ENCODE peak calls at places on chromosomes 6 and 20, in seven cellular contexts. A is adrenal gland, F is cardiac muscle cell, V is transverse colon, N is lower lobe of right lung, W is ovary, Z is GM23248. G is an unnamed sample.
A peak's percentile ranks its signal among the peaks of the same experiment; 100 is the strongest.

GRCh38 chr6:137423444-137424168 is 70.6 kb downstream of the OLIG3 start:
- DNase-seq in A (no peak), W (no peak), Z (no peak), V (no peak), F (no peak), N (no peak), G (no peak)

GRCh38 chr6:92044312-92044711 is 1375.0 kb downstream of the EPHA7 start:
- DNase-seq in F (no peak), A (no peak), N (no peak), Z (no peak), W (no peak), V (no peak), G (no peak)

GRCh38 chr6:158611600-158612041 is 32.9 kb downstream of the DYNLT1 start:
- DNase-seq in F (peak; percentile 41), W (no peak), A (no peak), Z (no peak), V (no peak), N (no peak), G (no peak)

GRCh38 chr6:40957616-40958492 is 81.2 kb downstream of the UNC5CL start:
- DNase-seq in V (no peak), A (no peak), W (no peak), F (peak; percentile 27), N (no peak), Z (peak; percentile 92), G (no peak)

GRCh38 chr20:23145281-23145700 is 59.2 kb upstream of the CD93 start:
- DNase-seq in A (peak; percentile 58), F (peak; percentile 79), V (peak; percentile 8), N (no peak), W (no peak), Z (peak; percentile 98), G (no peak)

GRCh38 chr20:22928679-22929078 is 106.4 kb upstream of the SSTR4 start:
- DNase-seq in N (no peak), W (no peak), Z (no peak), F (no peak), V (no peak), A (no peak), G (no peak)

GRCh38 chr6:52617087-52617486 is 40.2 kb upstream of the TRAM2 start:
- DNase-seq in V (no peak), Z (no peak), A (no peak), F (no peak), W (no peak), N (no peak), G (no peak)

GRCh38 chr6:36368921-36369880 is 18.3 kb downstream of the ETV7 start:
- DNase-seq in N (peak; percentile 65), F (peak; percentile 92), W (no peak), V (no peak), Z (peak; percentile 96), A (no peak), G (no peak)

GRCh38 chr6:11315743-11316437 is 83.4 kb upstream of the NEDD9 start:
- DNase-seq in Z (peak; percentile 98), A (no peak), W (no peak), N (no peak), F (peak; percentile 57), V (peak; percentile 42), G (no peak)

GRCh38 chr6:118770112-118770788 is 118.9 kb upstream of the CEP85L start:
- DNase-seq in Z (no peak), V (no peak), A (no peak), W (no peak), N (no peak), F (no peak), G (no peak)

GRCh38 chr20:43590036-43590391 is 723 bp upstream of the IFT52 start:
- DNase-seq in F (no peak), W (peak; percentile 26), Z (no peak), A (no peak), V (peak; percentile 21), N (no peak), G (no peak)

GRCh38 chr6:52503853-52504777 is 72.7 kb downstream of the TRAM2 start:
- DNase-seq in A (peak; percentile 80), W (peak; percentile 42), Z (peak; percentile 97), F (peak; percentile 71), N (peak; percentile 95), V (peak; percentile 97), G (peak; percentile 93)

GRCh38 chr6:95581073-95581472 is 3.7 kb downstream of the MANEA start:
- DNase-seq in N (no peak), Z (peak; percentile 5), V (no peak), F (no peak), W (no peak), A (no peak), G (no peak)

GRCh38 chr6:147684906-147685305 is 176.4 kb downstream of the SAMD5 start:
- DNase-seq in N (no peak), Z (no peak), V (no peak), A (no peak), W (no peak), F (no peak), G (no peak)

GRCh38 chr20:32966881-32967781 is 37.1 kb downstream of the SUN5 start:
- DNase-seq in V (peak; percentile 27), N (no peak), A (no peak), F (no peak), W (no peak), Z (no peak), G (no peak)

GRCh38 chr6:17725083-17725482 is 18.4 kb upstream of the NUP153 start:
- DNase-seq in N (no peak), F (peak; percentile 89), Z (peak; percentile 52), V (peak; percentile 21), A (no peak), W (peak; percentile 40), G (peak; percentile 71)

GRCh38 chr6:84549912-84550311 is 214.5 kb downstream of the TBX18 start:
- DNase-seq in Z (peak; percentile 10), V (no peak), A (no peak), N (no peak), W (no peak), F (no peak), G (no peak)

GRCh38 chr20:15242773-15243172 is 905.4 kb upstream of the FLRT3 start:
- DNase-seq in N (no peak), A (no peak), Z (no peak), V (no peak), W (no peak), F (no peak), G (no peak)

GRCh38 chr20:24376523-24377085 is 92.8 kb upstream of the SYNDIG1 start:
- DNase-seq in N (no peak), Z (peak; percentile 56), V (no peak), W (no peak), F (peak; percentile 45), A (no peak), G (no peak)

GRCh38 chr6:135419162-135419561 is 78.4 kb downstream of the AHI1 start:
- DNase-seq in F (peak; percentile 74), V (no peak), Z (peak; percentile 66), N (no peak), W (no peak), A (no peak), G (no peak)

GRCh38 chr6:57177545-57178225 is 5.6 kb downstream of the BAG2 start:
- DNase-seq in W (peak; percentile 68), N (no peak), A (peak; percentile 26), V (peak; percentile 29), F (peak; percentile 84), Z (peak; percentile 67), G (peak; percentile 52)

GRCh38 chr6:161091972-161092701 is 100.6 kb downstream of the MAP3K4 start:
- DNase-seq in V (no peak), A (no peak), Z (peak; percentile 79), N (no peak), F (no peak), W (no peak), G (no peak)

DNA sequence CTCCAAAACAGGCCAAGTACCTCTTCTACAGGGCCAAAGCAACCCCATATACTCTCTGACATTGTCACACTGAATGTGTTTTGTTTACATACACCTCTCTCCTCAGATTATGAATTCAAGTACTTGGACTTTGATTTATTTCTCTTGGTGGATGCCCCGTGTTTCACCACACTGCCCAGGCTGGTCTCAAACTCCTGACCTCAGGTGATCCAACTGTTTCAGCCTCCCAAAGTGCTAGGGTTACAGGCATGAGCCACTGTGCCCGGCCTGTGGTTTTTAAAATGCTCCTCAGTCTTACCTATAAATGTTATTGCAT is 16.1 kb downstream of the CSNK2A1 start:
- DNase-seq in V (no peak), W (no peak), F (no peak), Z (no peak), N (no peak), A (no peak), G (no peak)
- H3K27ac ChIP-seq in V (no peak overlapping the region), W (no peak overlapping the region), F (no peak overlapping the region), Z (no peak overlapping the region), N (no peak overlapping the region), A (no peak overlapping the region), G (no peak overlapping the region)

DNA sequence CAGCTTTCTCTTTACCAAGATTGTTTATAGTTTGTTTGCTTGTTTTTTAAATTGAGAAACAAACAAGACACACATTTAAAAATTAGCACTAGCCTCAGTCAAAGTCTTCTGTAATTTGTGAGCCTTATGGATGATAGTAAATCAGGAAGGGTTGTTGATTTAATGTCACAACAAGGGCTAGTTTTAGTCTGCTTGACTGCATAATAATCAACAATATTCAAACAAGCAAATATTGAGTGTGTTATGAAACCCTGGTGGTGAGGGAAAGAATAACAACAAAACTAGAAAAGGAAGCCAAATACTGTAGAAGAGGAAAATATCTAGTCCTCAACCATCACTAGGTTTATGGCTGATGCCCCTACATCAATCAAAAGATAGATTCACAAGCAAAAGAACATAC is 228.6 kb downstream of the TBC1D7 start:
- DNase-seq in W (no peak), F (no peak), A (no peak), N (no peak), Z (no peak), V (no peak), G (no peak)
- H3K4me1 ChIP-seq in W (no peaks in the 10 kb centered on the region), F (peaks cover 24% of the 10 kb centered on the region), A (no peaks in the 10 kb centered on the region), N (peaks cover 25% of the 10 kb centered on the region), Z (peaks cover 6% of the 10 kb centered on the region), V (no peaks in the 10 kb centered on the region), G (no peaks in the 10 kb centered on the region)

DNA sequence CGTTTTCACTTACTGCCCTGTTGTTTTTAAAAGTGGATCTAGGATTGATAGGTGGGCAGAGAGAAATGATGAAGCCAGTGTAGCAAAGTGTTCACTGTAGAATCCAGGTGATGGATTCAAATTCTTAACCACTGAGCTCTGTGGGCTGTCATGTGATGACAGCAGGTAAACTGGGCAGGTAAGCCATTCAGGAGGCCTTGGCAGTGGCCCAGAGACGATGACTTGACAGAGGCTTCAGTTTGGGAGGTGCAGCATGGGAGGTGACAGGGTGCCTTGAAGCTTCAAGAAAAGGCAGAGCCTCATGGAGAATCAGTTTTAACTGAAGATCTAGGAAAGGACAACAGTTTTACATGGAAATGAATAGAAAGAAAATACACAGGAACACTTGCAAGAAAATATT is 2.0 kb downstream of the NAA20 start:
- DNase-seq in V (no peak), F (no peak), Z (no peak), A (no peak), W (no peak), N (no peak), G (no peak)
- H3K4me3 ChIP-seq in V (no peak overlapping the region), F (no peak overlapping the region), Z (peak overlapping the region; percentile 84), A (no peak overlapping the region), W (no peak overlapping the region), N (no peak overlapping the region), G (no peak overlapping the region)

DNA sequence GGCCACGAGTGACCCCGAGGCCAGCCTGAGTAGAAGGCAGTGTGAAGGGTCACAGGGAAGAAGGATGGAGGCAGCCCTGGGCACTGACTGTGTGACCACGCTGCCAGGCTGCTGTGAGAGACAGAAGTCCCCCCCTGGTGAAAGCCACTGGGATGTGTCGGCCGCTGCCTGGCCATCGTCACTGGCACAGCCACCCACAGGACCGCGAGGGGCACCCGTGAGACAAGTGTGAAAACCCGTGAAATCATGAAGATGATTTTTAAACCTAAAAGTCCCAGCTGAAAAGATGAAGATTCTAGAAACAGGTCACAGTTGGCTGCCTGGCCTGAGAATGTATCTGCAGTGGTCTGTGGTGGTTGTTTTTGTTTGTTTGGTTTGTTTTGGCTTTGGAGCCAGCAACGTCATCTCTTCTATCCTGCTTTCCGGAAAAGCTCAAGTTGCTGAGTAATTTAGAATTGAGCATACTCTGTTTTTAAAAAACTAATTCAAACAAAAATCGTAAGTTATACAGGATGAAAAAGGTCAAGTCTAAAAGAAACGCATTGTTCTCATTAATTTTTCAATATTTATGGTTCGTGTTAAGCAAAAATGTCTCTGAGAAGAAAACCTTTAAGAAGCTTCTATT is 94.7 kb downstream of the HUS1B start:
- DNase-seq in V (no peak), F (no peak), W (no peak), Z (no peak), A (no peak), N (no peak), G (no peak)
- H3K27ac ChIP-seq in V (peak overlapping the region; percentile 23), F (no peak overlapping the region), W (no peak overlapping the region), Z (no peak overlapping the region), A (peak overlapping the region; percentile 3), N (no peak overlapping the region), G (no peak overlapping the region)

G was measured in heart left ventricle.